ENCODE peak calls at places on chromosomes 7 and 10, in ten cellular contexts. One of them, this sample, is unnamed.

GRCh38 chr7:28685660-28686417 is 272.3 kb downstream of the TRIL start:
- DNase-seq in nucleus accumbens: peak
- DNase-seq in GM23338: peak
- DNase-seq in colonic mucosa: peak
- DNase-seq in CD4-positive, CD25-positive, alpha-beta regulatory T cell: no peak
- DNase-seq in progenitor cell of endocrine pancreas: no peak
- DNase-seq in ELR: peak
- DNase-seq in GF-D8: peak
- DNase-seq in NCI-H187: no peak
- DNase-seq in central memory CD4-positive, alpha-beta T cell: no peak
- DNase-seq in this sample: peak

GRCh38 chr10:3339531-3339950 is 167.0 kb upstream of the PITRM1 start:
- DNase-seq in GM23338: no peak
- DNase-seq in progenitor cell of endocrine pancreas: no peak
- DNase-seq in CD4-positive, CD25-positive, alpha-beta regulatory T cell: no peak
- DNase-seq in ELR: peak
- DNase-seq in colonic mucosa: no peak
- DNase-seq in nucleus accumbens: no peak
- DNase-seq in NCI-H187: no peak
- DNase-seq in central memory CD4-positive, alpha-beta T cell: no peak
- DNase-seq in GF-D8: no peak
- DNase-seq in this sample: no peak

GRCh38 chr10:88332526-88333265 is 250.4 kb downstream of the RNLS start:
- DNase-seq in GF-D8: peak
- DNase-seq in NCI-H187: no peak
- DNase-seq in nucleus accumbens: no peak
- DNase-seq in CD4-positive, CD25-positive, alpha-beta regulatory T cell: no peak
- DNase-seq in ELR: no peak
- DNase-seq in colonic mucosa: no peak
- DNase-seq in GM23338: no peak
- DNase-seq in progenitor cell of endocrine pancreas: no peak
- DNase-seq in central memory CD4-positive, alpha-beta T cell: no peak
- DNase-seq in this sample: no peak

GRCh38 chr10:125936331-125936730 is 40.0 kb downstream of the FANK1 start:
- DNase-seq in GF-D8: no peak
- DNase-seq in NCI-H187: no peak
- DNase-seq in ELR: no peak
- DNase-seq in colonic mucosa: no peak
- DNase-seq in progenitor cell of endocrine pancreas: no peak
- DNase-seq in nucleus accumbens: no peak
- DNase-seq in central memory CD4-positive, alpha-beta T cell: no peak
- DNase-seq in CD4-positive, CD25-positive, alpha-beta regulatory T cell: no peak
- DNase-seq in GM23338: no peak
- DNase-seq in this sample: no peak

GRCh38 chr7:142053988-142054387 is 57.5 kb upstream of the MGAM2 start:
- DNase-seq in progenitor cell of endocrine pancreas: no peak
- DNase-seq in NCI-H187: no peak
- DNase-seq in central memory CD4-positive, alpha-beta T cell: no peak
- DNase-seq in GM23338: no peak
- DNase-seq in colonic mucosa: no peak
- DNase-seq in GF-D8: no peak
- DNase-seq in CD4-positive, CD25-positive, alpha-beta regulatory T cell: no peak
- DNase-seq in nucleus accumbens: no peak
- DNase-seq in ELR: no peak
- DNase-seq in this sample: no peak

GRCh38 chr10:101932182-101932581 is 88.6 kb upstream of the KCNIP2 start:
- DNase-seq in GF-D8: no peak
- DNase-seq in CD4-positive, CD25-positive, alpha-beta regulatory T cell: no peak
- DNase-seq in NCI-H187: no peak
- DNase-seq in central memory CD4-positive, alpha-beta T cell: no peak
- DNase-seq in ELR: no peak
- DNase-seq in nucleus accumbens: no peak
- DNase-seq in colonic mucosa: no peak
- DNase-seq in GM23338: no peak
- DNase-seq in progenitor cell of endocrine pancreas: no peak
- DNase-seq in this sample: no peak

GRCh38 chr7:38424750-38425463 is 151.5 kb upstream of the TARP start:
- DNase-seq in nucleus accumbens: no peak
- DNase-seq in GF-D8: no peak
- DNase-seq in colonic mucosa: no peak
- DNase-seq in NCI-H187: no peak
- DNase-seq in CD4-positive, CD25-positive, alpha-beta regulatory T cell: no peak
- DNase-seq in central memory CD4-positive, alpha-beta T cell: no peak
- DNase-seq in ELR: no peak
- DNase-seq in GM23338: peak
- DNase-seq in progenitor cell of endocrine pancreas: no peak
- DNase-seq in this sample: no peak

GRCh38 chr10:22658745-22659410 is 55.5 kb downstream of the PIP4K2A start:
- DNase-seq in CD4-positive, CD25-positive, alpha-beta regulatory T cell: no peak
- DNase-seq in GF-D8: no peak
- DNase-seq in progenitor cell of endocrine pancreas: no peak
- DNase-seq in GM23338: no peak
- DNase-seq in NCI-H187: no peak
- DNase-seq in central memory CD4-positive, alpha-beta T cell: no peak
- DNase-seq in colonic mucosa: no peak
- DNase-seq in nucleus accumbens: no peak
- DNase-seq in ELR: peak
- DNase-seq in this sample: no peak

GRCh38 chr10:77886795-77887355 is 39.7 kb downstream of the DLG5 start:
- DNase-seq in GF-D8: no peak
- DNase-seq in GM23338: no peak
- DNase-seq in ELR: no peak
- DNase-seq in CD4-positive, CD25-positive, alpha-beta regulatory T cell: no peak
- DNase-seq in central memory CD4-positive, alpha-beta T cell: no peak
- DNase-seq in progenitor cell of endocrine pancreas: no peak
- DNase-seq in NCI-H187: no peak
- DNase-seq in nucleus accumbens: no peak
- DNase-seq in colonic mucosa: no peak
- DNase-seq in this sample: no peak

GRCh38 chr7:158020706-158021095 is 566.9 kb downstream of the PTPRN2 start:
- DNase-seq in colonic mucosa: no peak
- DNase-seq in NCI-H187: no peak
- DNase-seq in progenitor cell of endocrine pancreas: no peak
- DNase-seq in ELR: no peak
- DNase-seq in CD4-positive, CD25-positive, alpha-beta regulatory T cell: no peak
- DNase-seq in nucleus accumbens: no peak
- DNase-seq in central memory CD4-positive, alpha-beta T cell: no peak
- DNase-seq in GF-D8: no peak
- DNase-seq in GM23338: no peak
- DNase-seq in this sample: no peak

This sample was measured in NCI-H774.